ENCODE peak calls at places on chromosomes 5 and 9, in seven cellular contexts. D, J, A, H, C, U and E are unnamed samples.

GRCh38 chr5:171454549-171454948 is 35.1 kb downstream of the FGF18 start:
- DNase-seq in A (no peak), D (no peak), C (no peak), U (no peak), J (no peak), H (no peak), E (no peak)

GRCh38 chr9:97528529-97529230 is 27.2 kb downstream of the TMOD1 start:
- DNase-seq in D (no peak), H (no peak), C (no peak), A (no peak), J (no peak), U (no peak), E (no peak)

GRCh38 chr5:157217289-157218024 is 36.8 kb downstream of the ITK start:
- DNase-seq in A (no peak), U (no peak), C (no peak), H (no peak), D (no peak), J (no peak), E (no peak)

GRCh38 chr9:15909297-15909696 is 356.5 kb downstream of the CCDC171 start:
- DNase-seq in H (no peak), D (no peak), A (no peak), J (no peak), U (no peak), C (no peak), E (no peak)

GRCh38 chr9:35859310-35859994 is 10.7 kb downstream of the OR13J1 start:
- DNase-seq in H (no peak), C (peak), J (peak), A (no peak), D (peak), U (no peak), E (no peak)

GRCh38 chr9:91948423-91949292 is 1.4 kb downstream of the ROR2 start:
- DNase-seq in D (peak), J (peak), U (no peak), A (peak), C (peak), H (no peak), E (peak)

GRCh38 chr5:159971514-159971913 is 37.4 kb upstream of the TTC1 start:
- DNase-seq in J (no peak), H (no peak), D (no peak), A (no peak), U (no peak), C (no peak), E (no peak)

GRCh38 chr9:20729545-20729944 is 45.5 kb downstream of the FOCAD start:
- DNase-seq in A (no peak), J (no peak), D (no peak), U (no peak), H (no peak), C (no peak), E (no peak)

GRCh38 chr5:109692852-109693251 is 3.1 kb downstream of the MAN2A1 start:
- DNase-seq in J (no peak), C (no peak), A (peak), D (no peak), H (no peak), U (no peak), E (no peak)
- TF ChIP-seq POLR2AphosphoS5 in J (no peak), C (no peak), A (no peak), D (no peak), H (no peak), U (no peak), E (no peak)

GRCh38 chr5:143026380-143026779 is 256.2 kb downstream of the ARHGAP26 start:
- DNase-seq in U (no peak), J (no peak), D (no peak), H (no peak), C (no peak), A (no peak), E (no peak)

GRCh38 chr5:143025376-143025775 is 255.2 kb downstream of the ARHGAP26 start:
- DNase-seq in J (no peak), U (no peak), H (no peak), C (peak), A (no peak), D (no peak), E (no peak)

GRCh38 chr5:143024227-143024920 is 254.2 kb downstream of the ARHGAP26 start:
- DNase-seq in D (no peak), U (no peak), J (no peak), A (no peak), H (no peak), C (no peak), E (no peak)

GRCh38 chr5:143023447-143024096 is 253.4 kb downstream of the ARHGAP26 start:
- DNase-seq in A (peak), H (no peak), U (peak), C (peak), J (peak), D (peak), E (no peak)

GRCh38 chr5:143025971-143026370 is 255.8 kb downstream of the ARHGAP26 start:
- DNase-seq in U (no peak), D (no peak), J (no peak), C (no peak), H (no peak), A (no peak), E (no peak)
- TF ChIP-seq CTCF in U (no peak), D (no peak), J (no peak), C (no peak), H (no peak), A (no peak), E (no peak)

DNA sequence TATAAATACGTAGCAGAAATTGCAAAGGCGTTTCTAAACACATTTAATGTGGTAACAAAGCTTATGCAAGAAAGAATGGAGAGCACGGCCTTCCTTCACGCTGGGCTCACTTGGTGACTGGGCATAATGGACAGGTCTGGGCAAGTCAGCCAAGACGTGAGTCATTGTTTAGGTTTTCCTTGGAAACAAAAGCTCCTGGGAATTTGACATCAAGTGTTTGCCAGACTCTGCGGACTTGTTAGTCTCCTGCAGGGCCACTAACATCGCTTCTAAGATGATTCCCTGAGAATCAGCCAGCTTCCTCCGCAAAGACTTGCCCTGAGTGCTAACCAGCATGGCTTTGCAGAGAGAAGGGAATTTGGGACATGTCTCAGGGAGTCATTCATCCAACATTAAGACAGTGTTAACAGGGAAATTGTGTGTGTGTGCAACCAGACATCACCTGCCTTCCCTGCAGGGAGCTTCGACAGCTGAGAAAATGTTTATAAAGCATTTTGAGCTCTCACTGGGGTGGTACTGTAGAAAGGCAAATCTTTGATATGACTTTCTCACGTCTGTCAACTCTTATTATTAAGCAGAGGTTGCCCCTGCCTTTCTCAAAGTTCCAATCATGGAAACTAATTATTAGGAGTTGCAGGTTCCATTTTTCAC is 182.5 kb downstream of the NTRK2 start:
- DNase-seq in U (no peak), C (no peak), A (no peak), D (peak), J (no peak), H (no peak), E (no peak)
- TF ChIP-seq EP300 in U (no peak), C (no peak), A (no peak), D (no peak), J (no peak), H (no peak), E (no peak)

GRCh38 chr5:137611011-137611580 is 112.0 kb upstream of the SPOCK1 start:
- DNase-seq in J (no peak), D (no peak), U (no peak), C (no peak), A (no peak), H (no peak), E (no peak)

GRCh38 chr5:137610598-137610997 is 111.5 kb upstream of the SPOCK1 start:
- DNase-seq in J (no peak), C (no peak), A (no peak), U (no peak), H (no peak), D (no peak), E (no peak)

GRCh38 chr5:137611926-137612435 is 112.9 kb upstream of the SPOCK1 start:
- DNase-seq in A (no peak), H (no peak), D (no peak), C (no peak), J (no peak), U (no peak), E (no peak)

GRCh38 chr5:137613554-137614265 is 114.6 kb upstream of the SPOCK1 start:
- DNase-seq in C (no peak), A (no peak), D (no peak), J (no peak), U (no peak), H (no peak), E (no peak)

DNA sequence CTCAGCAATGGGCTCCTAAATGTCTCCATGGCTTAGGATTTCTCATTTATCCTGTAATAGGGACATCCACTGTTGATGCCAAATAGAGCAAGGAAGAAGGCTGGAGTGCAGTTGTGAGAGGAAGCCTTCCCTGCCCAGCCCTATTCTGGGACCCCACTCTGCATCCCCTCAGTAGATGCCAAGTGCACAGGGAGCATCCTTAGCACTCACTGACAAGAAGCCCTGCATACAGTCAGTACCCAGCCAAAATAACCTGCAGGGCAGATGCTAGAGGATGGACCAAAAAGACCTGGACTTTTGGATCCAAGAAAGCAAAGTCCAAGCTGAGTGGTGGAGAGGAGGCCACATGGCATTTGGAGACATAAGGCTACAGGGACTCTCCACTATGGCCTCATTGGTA is 113.5 kb upstream of the SPOCK1 start:
- DNase-seq in A (no peak), J (no peak), H (no peak), U (no peak), C (no peak), D (no peak), E (no peak)
- TF ChIP-seq POLR2AphosphoS5 in A (no peak), J (no peak), H (no peak), U (no peak), C (no peak), D (no peak), E (no peak)

DNA sequence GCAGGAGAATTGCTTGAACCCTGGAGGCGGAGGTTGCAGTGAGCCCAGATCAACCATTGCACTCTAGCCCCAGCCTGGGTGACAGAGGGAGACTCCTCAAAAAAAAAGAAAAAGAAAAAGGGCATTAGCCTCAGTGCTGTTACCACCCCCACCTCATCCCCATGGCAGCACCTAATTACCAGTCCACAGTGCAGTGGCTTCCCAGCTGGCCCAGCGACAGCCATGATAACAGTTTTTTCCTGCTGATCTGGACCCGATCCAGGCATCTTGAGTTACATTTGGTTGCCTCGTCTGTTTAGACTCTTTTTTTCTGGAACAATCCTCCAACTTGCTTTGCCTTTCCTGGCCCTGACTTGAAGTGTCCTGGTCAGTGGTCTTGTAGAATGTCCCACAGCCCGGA is 24.4 kb downstream of the NCS1 start:
- DNase-seq in A (no peak), C (peak), U (no peak), J (no peak), H (no peak), D (peak), E (no peak)
- TF ChIP-seq CTCF in A (no peak), C (no peak), U (no peak), J (no peak), H (no peak), D (no peak), E (no peak)

GRCh38 chr5:162948677-162949076 is 488.7 kb upstream of the CCNG1 start:
- DNase-seq in U (no peak), D (no peak), C (no peak), A (no peak), J (no peak), H (no peak), E (no peak)
- TF ChIP-seq EP300 in U (no peak), D (no peak), C (no peak), A (no peak), J (no peak), H (no peak), E (no peak)